ENCODE peak calls at places on chromosome 16, in nine cellular contexts. H is adrenal gland, A is HL-60, X is neural progenitor cell, Z is AG09309, G is foreskin keratinocyte, T is lung, J is glutamatergic neuron, V is uterus. B is an unnamed sample.

GRCh38 chr16:54655171-54655590 is 275.5 kb upstream of the IRX5 start:
- DNase-seq in H (peak; percentile 40), A (no peak), X (peak; percentile 57), Z (no peak), G (no peak), T (peak; percentile 61), J (no peak), V (peak; percentile 40), B (peak; percentile 60)

GRCh38 chr16:65195998-65196397 is 74.1 kb upstream of the CDH11 start:
- DNase-seq in H (no peak), A (no peak), X (no peak), Z (no peak), G (peak; percentile 65), T (no peak), J (no peak), V (no peak), B (no peak)

GRCh38 chr16:89384282-89384681 is 106.1 kb downstream of the ANKRD11 start:
- DNase-seq in H (no peak), A (no peak), X (no peak), Z (no peak), G (no peak), T (no peak), J (no peak), V (no peak), B (no peak)

GRCh38 chr16:66521951-66522771 is 27.8 kb downstream of the TK2 start:
- DNase-seq in H (peak; percentile 42), A (peak; percentile 98), X (no peak), Z (no peak), G (peak; percentile 86), T (peak; percentile 72), J (no peak), V (no peak), B (no peak)

GRCh38 chr16:66223176-66223780 is 143.2 kb upstream of the CDH5 start:
- DNase-seq in H (no peak), A (no peak), X (no peak), Z (peak; percentile 11), G (no peak), T (no peak), J (no peak), V (no peak), B (no peak)

GRCh38 chr16:50050802-50051201 is 15.0 kb upstream of the HEATR3 start:
- DNase-seq in H (no peak), A (no peak), X (no peak), Z (no peak), G (no peak), T (no peak), J (no peak), V (no peak), B (no peak)

GRCh38 chr16:73068546-73069401 is 20.8 kb upstream of the ZFHX3 start:
- DNase-seq in H (peak; percentile 52), A (peak; percentile 50), X (peak; percentile 9), Z (peak; percentile 93), G (peak; percentile 93), T (peak; percentile 81), J (no peak), V (peak; percentile 64), B (no peak)

GRCh38 chr16:21083729-21084268 is 66.8 kb downstream of the DNAH3 start:
- DNase-seq in H (peak; percentile 69), A (peak; percentile 12), X (peak; percentile 82), Z (no peak), G (peak; percentile 54), T (peak; percentile 56), J (peak; percentile 75), V (peak; percentile 47), B (peak; percentile 72)

DNA sequence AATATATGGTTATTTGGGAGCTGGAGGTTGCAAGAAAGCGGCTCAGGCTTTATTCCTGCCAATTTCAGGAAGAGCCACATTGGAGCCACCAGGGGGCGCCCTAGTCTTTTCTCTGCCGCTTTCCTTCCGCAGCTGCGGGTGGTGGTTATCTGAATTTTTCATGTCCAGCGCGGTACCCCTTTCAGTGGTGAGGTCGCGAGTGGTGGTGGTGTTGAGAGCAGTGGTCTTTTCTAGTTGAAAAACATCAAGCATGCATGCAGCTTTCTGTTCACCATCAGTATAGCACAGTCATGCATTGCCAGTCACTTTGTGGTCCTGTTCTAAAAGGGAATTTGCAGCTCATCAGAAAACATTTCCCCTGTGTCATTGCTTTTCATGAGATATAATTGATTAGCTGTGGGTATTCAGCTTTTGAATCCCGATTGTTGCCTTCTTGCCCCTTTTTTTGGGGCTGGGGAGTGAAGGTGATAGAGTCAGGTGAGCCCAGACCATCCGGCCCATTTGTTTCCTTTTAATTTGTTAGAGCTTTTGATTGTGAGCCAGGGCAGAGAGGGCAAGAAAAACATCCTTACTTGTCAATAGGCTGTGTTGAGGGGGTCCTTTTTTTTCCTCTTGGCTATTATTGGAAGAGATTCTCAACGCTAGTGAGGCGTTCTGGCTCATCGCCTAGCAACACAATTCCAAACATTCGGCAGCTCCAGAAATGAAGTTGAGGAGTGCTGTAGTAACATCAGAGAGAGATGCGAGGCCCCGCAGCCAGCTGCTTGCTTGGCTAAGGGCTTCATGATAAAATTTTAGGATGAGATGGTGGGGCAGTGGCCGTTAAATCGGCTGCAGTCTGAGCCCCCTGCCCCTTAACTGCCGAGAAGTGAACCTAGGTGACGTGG is 119.0 kb downstream of the SNX29 start:
- DNase-seq in H (peak; percentile 69), A (peak; percentile 22), X (peak; percentile 85), Z (no peak), G (peak; percentile 24), T (peak; percentile 64), J (peak; percentile 83), V (peak; percentile 63), B (peak; percentile 65)
- TF ChIP-seq CTCF in H (peak; percentile 75), A (peak; percentile 72), X (peak; percentile 99), Z (peak; percentile 89), G (peak; percentile 90), T (peak; percentile 67), J (peak; percentile 95), V (peak; percentile 79), B (peak; percentile 90)

DNA sequence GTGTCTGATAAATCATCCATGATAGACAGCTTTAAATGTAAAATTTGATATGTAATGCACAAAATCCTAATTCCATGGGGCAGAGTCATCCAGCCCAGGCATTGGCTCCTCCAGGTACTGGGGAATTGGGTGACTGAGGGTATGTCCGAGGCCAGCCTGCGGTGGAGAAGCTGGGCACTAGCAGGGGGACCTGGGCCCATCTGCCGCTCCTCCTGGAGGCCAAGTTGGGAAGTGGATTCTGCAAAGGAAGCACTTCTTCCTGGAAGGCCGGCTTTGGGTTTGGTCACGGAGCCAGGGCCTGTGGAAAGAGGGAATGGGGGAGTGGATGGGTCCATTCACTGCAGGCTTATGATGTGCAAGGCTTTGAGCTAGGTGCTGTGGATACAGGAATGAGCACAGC is 85.8 kb downstream of the GNAO1 start:
- DNase-seq in H (no peak), A (no peak), X (peak; percentile 70), Z (no peak), G (no peak), T (no peak), J (peak; percentile 69), V (no peak), B (peak; percentile 66)
- TF ChIP-seq CTCF in H (no peak), A (no peak), X (peak; percentile 63), Z (no peak), G (no peak), T (no peak), J (peak; percentile 72), V (no peak), B (peak; percentile 53)

GRCh38 chr16:82738699-82739098 is 111.9 kb downstream of the CDH13 start:
- DNase-seq in H (no peak), A (no peak), X (no peak), Z (no peak), G (no peak), T (no peak), J (no peak), V (no peak), B (no peak)
- TF ChIP-seq CTCF in H (no peak), A (no peak), X (peak; percentile 36), Z (peak; percentile 43), G (peak; percentile 35), T (no peak), J (peak; percentile 30), V (no peak), B (no peak)

GRCh38 chr16:58339452-58339938 is 44.7 kb upstream of the PRSS54 start:
- DNase-seq in H (peak; percentile 27), A (no peak), X (peak; percentile 51), Z (no peak), G (no peak), T (no peak), J (no peak), V (no peak), B (peak; percentile 46)
- TF ChIP-seq CTCF in H (peak; percentile 59), A (no peak), X (peak; percentile 48), Z (peak; percentile 47), G (peak; percentile 66), T (no peak), J (no peak), V (no peak), B (peak; percentile 27)

GRCh38 chr16:11315499-11315898 is 29.8 kb upstream of the RMI2 start:
- DNase-seq in H (no peak), A (no peak), X (peak; percentile 94), Z (no peak), G (peak; percentile 49), T (no peak), J (no peak), V (no peak), B (peak; percentile 56)
- TF ChIP-seq CTCF in H (no peak), A (no peak), X (peak; percentile 28), Z (no peak), G (peak; percentile 15), T (no peak), J (no peak), V (no peak), B (peak; percentile 61)